ENCODE peak calls at places on chromosomes 12 and 14, in seven cellular contexts. M, W, O, J, D, G and Q are unnamed samples.

GRCh38 chr14:68814376-68815287 is 21.8 kb upstream of the ZFP36L1 start:
- DNase-seq in W (no peak), M (peak), G (peak), D (peak), J (no peak), O (no peak), Q (peak)

GRCh38 chr14:104003616-104004015 is 61.3 kb upstream of the RD3L start:
- DNase-seq in J (no peak), O (no peak), G (no peak), D (no peak), M (no peak), W (no peak), Q (no peak)

GRCh38 chr12:93015970-93016751 is 87.1 kb upstream of the EEA1 start:
- DNase-seq in M (no peak), W (no peak), D (no peak), J (no peak), G (no peak), O (no peak), Q (no peak)

GRCh38 chr14:65961004-65961403 is 525.2 kb upstream of the CCDC196 start:
- DNase-seq in G (peak), D (peak), M (peak), O (peak), J (peak), W (peak), Q (peak)

GRCh38 chr12:4041191-4041885 is 168.1 kb upstream of the PARP11 start:
- DNase-seq in O (no peak), W (no peak), J (no peak), G (no peak), M (no peak), D (no peak), Q (no peak)

GRCh38 chr12:123398177-123398916 is 14.4 kb downstream of the KMT5A start:
- DNase-seq in W (no peak), O (no peak), J (no peak), D (no peak), G (no peak), M (no peak), Q (no peak)

GRCh38 chr12:75130811-75131210 is 78.8 kb downstream of the KCNC2 start:
- DNase-seq in M (no peak), G (no peak), O (no peak), W (peak), J (no peak), D (no peak), Q (no peak)

GRCh38 chr14:65002586-65003210 is 16.0 kb downstream of the FNTB start:
- DNase-seq in O (no peak), J (no peak), D (no peak), G (no peak), W (no peak), M (no peak), Q (no peak)

GRCh38 chr12:117844114-117844513 is 124.7 kb downstream of the KSR2 start:
- DNase-seq in D (no peak), O (no peak), G (no peak), J (no peak), M (no peak), W (no peak), Q (no peak)

GRCh38 chr12:121592323-121592722 is 11.5 kb upstream of the KDM2B start:
- DNase-seq in W (no peak), D (no peak), J (no peak), G (no peak), O (no peak), M (no peak), Q (no peak)

GRCh38 chr12:57604454-57605307 is at the start of gene DTX3:
- DNase-seq in W (no peak), J (no peak), O (no peak), M (no peak), G (no peak), D (no peak), Q (peak)

GRCh38 chr12:101891462-101891971 is 14.1 kb downstream of the DRAM1 start:
- DNase-seq in J (no peak), M (no peak), D (no peak), O (no peak), W (peak), G (no peak), Q (no peak)

GRCh38 chr12:52708010-52708409 is 4.7 kb upstream of the KRT77 start:
- DNase-seq in J (no peak), W (no peak), M (no peak), O (no peak), G (no peak), D (no peak), Q (no peak)

GRCh38 chr14:22484638-22485037 is 104.4 kb downstream of the DAD1 start:
- DNase-seq in M (no peak), W (no peak), J (no peak), O (no peak), G (no peak), D (no peak), Q (no peak)

GRCh38 chr12:109387425-109388166 is 39.9 kb downstream of the MYO1H start:
- DNase-seq in W (peak), O (no peak), D (no peak), G (no peak), J (peak), M (no peak), Q (no peak)

GRCh38 chr14:91614187-91614586 is 104.1 kb upstream of the PPP4R3A start:
- DNase-seq in J (no peak), O (no peak), G (no peak), M (no peak), W (peak), D (no peak), Q (no peak)

GRCh38 chr14:89750206-89750867 is 204.2 kb downstream of the EFCAB11 start:
- DNase-seq in G (no peak), O (no peak), M (no peak), J (no peak), W (no peak), D (no peak), Q (no peak)

GRCh38 chr14:51616724-51617409 is 34.8 kb upstream of the FRMD6 start:
- DNase-seq in W (peak), O (no peak), G (no peak), D (no peak), M (no peak), J (no peak), Q (no peak)

GRCh38 chr12:12214635-12215131 is 52.2 kb downstream of the LRP6 start:
- DNase-seq in G (no peak), D (no peak), J (no peak), W (no peak), M (no peak), O (no peak), Q (no peak)

GRCh38 chr12:4645023-4645422 is 3.8 kb downstream of the AKAP3 start:
- DNase-seq in O (no peak), D (no peak), J (no peak), M (no peak), G (no peak), W (no peak), Q (no peak)

GRCh38 chr14:97878727-97879126 is 1081.5 kb downstream of the VRK1 start:
- DNase-seq in O (no peak), W (peak), D (no peak), G (no peak), M (no peak), J (no peak), Q (no peak)

GRCh38 chr12:127273621-127274020 is 993.3 kb upstream of the TMEM132C start:
- DNase-seq in D (no peak), G (no peak), J (no peak), M (no peak), O (no peak), W (peak), Q (no peak)

GRCh38 chr14:95220663-95221231 is 63.4 kb upstream of the DICER1 start:
- DNase-seq in D (no peak), J (no peak), M (no peak), W (no peak), G (no peak), O (no peak), Q (no peak)

GRCh38 chr14:96662116-96662901 is 134.9 kb upstream of the VRK1 start:
- DNase-seq in J (no peak), M (no peak), D (no peak), W (peak), O (no peak), G (no peak), Q (no peak)

GRCh38 chr12:1313906-1314305 is 280.5 kb downstream of the FBXL14 start:
- DNase-seq in D (no peak), W (no peak), M (no peak), J (no peak), G (no peak), O (no peak), Q (no peak)

GRCh38 chr12:115012861-115013667 is 329.1 kb upstream of the TBX3 start:
- DNase-seq in M (no peak), G (no peak), J (no peak), O (no peak), D (no peak), W (no peak), Q (no peak)

GRCh38 chr14:74240794-74241610 is 1.8 kb downstream of the VSX2 start:
- DNase-seq in D (no peak), M (no peak), G (no peak), W (no peak), O (no peak), J (no peak), Q (no peak)

GRCh38 chr12:19515179-19515578 is 75.9 kb downstream of the AEBP2 start:
- DNase-seq in J (no peak), G (no peak), D (no peak), M (no peak), W (peak), O (no peak), Q (no peak)

GRCh38 chr12:57522887-57523705 is 472 bp downstream of the MBD6 start:
- DNase-seq in M (no peak), W (peak), J (no peak), G (peak), O (no peak), D (peak), Q (peak)

GRCh38 chr14:89856871-89857345 is 97.6 kb downstream of the EFCAB11 start:
- DNase-seq in M (no peak), G (no peak), O (no peak), W (no peak), J (no peak), D (no peak), Q (no peak)

GRCh38 chr12:29486972-29487371 is 10.5 kb downstream of the OVCH1 start:
- DNase-seq in O (no peak), D (no peak), M (no peak), W (no peak), G (no peak), J (no peak), Q (no peak)

GRCh38 chr12:49212572-49212971 is 23.7 kb upstream of the TUBA1A start:
- DNase-seq in G (no peak), M (no peak), O (no peak), D (no peak), W (no peak), J (no peak), Q (no peak)

GRCh38 chr12:49705479-49706267 is 1.5 kb downstream of the FMNL3 start:
- DNase-seq in G (no peak), O (peak), D (peak), M (no peak), W (no peak), J (no peak), Q (no peak)

GRCh38 chr12:92695577-92695976 is 7.2 kb upstream of the PLEKHG7 start:
- DNase-seq in O (no peak), J (no peak), G (no peak), D (no peak), M (no peak), W (no peak), Q (no peak)

GRCh38 chr12:117494833-117495714 is 133.6 kb upstream of the NOS1 start:
- DNase-seq in O (no peak), W (no peak), J (no peak), G (no peak), D (no peak), M (no peak), Q (no peak)

GRCh38 chr12:50086148-50086547 is 1.0 kb downstream of the SMARCD1 start:
- DNase-seq in O (no peak), J (no peak), M (no peak), W (no peak), D (no peak), G (no peak), Q (no peak)

GRCh38 chr14:56878766-56879165 is 68.5 kb upstream of the OTX2 start:
- DNase-seq in W (no peak), J (no peak), O (no peak), G (no peak), D (no peak), M (no peak), Q (no peak)

GRCh38 chr12:95642583-95642982 is 91.3 kb upstream of the USP44 start:
- DNase-seq in G (no peak), O (no peak), M (no peak), J (no peak), W (no peak), D (no peak), Q (no peak)